ENCODE peak calls at places on chromosomes 16 and 17, in eight cellular contexts. H, D, G, E, V, N, Y and W are unnamed samples.

GRCh38 chr16:17555176-17555575 is 84.4 kb upstream of the XYLT1 start:
- DNase-seq in H (no peak), D (no peak), G (no peak), E (no peak), V (no peak), N (no peak), Y (no peak), W (no peak)

GRCh38 chr17:57862990-57863667 is 13.3 kb upstream of the MRPS23 start:
- DNase-seq in H (no peak), D (no peak), G (no peak), E (no peak), V (no peak), N (no peak), Y (no peak), W (no peak)

GRCh38 chr17:35460354-35460851 is 11.8 kb upstream of the SLFN13 start:
- DNase-seq in H (peak), D (peak), G (peak), E (no peak), V (peak), N (peak), Y (peak), W (no peak)

GRCh38 chr17:59846391-59847165 is 46.2 kb downstream of the TUBD1 start:
- DNase-seq in H (no peak), D (no peak), G (peak), E (peak), V (peak), N (peak), Y (peak), W (no peak)

GRCh38 chr17:29243792-29244191 is 2.9 kb upstream of the CRYBA1 start:
- DNase-seq in H (peak), D (no peak), G (no peak), E (no peak), V (no peak), N (no peak), Y (no peak), W (no peak)

GRCh38 chr17:27241346-27241946 is 52.5 kb upstream of the WSB1 start:
- DNase-seq in H (no peak), D (no peak), G (no peak), E (no peak), V (no peak), N (peak), Y (peak), W (peak)

GRCh38 chr16:69243479-69243878 is 56.5 kb downstream of the SNTB2 start:
- DNase-seq in H (no peak), D (no peak), G (no peak), E (no peak), V (no peak), N (no peak), Y (peak), W (no peak)

GRCh38 chr16:25488435-25488834 is 203.3 kb upstream of the HS3ST4 start:
- DNase-seq in H (no peak), D (no peak), G (no peak), E (no peak), V (no peak), N (no peak), Y (no peak), W (no peak)

GRCh38 chr16:55508941-55509920 is at the start of gene LPCAT2:
- DNase-seq in H (peak), D (peak), G (peak), E (peak), V (peak), N (peak), Y (peak), W (peak)

GRCh38 chr16:55515110-55515509 is 6.2 kb downstream of the LPCAT2 start:
- DNase-seq in H (no peak), D (no peak), G (no peak), E (no peak), V (no peak), N (no peak), Y (no peak), W (no peak)

GRCh38 chr16:55512941-55513340 is 4.1 kb downstream of the LPCAT2 start:
- DNase-seq in H (no peak), D (no peak), G (no peak), E (no peak), V (no peak), N (no peak), Y (no peak), W (no peak)

GRCh38 chr16:55510185-55510805 is 1.4 kb downstream of the LPCAT2 start:
- DNase-seq in H (no peak), D (no peak), G (no peak), E (no peak), V (no peak), N (no peak), Y (no peak), W (no peak)

DNA sequence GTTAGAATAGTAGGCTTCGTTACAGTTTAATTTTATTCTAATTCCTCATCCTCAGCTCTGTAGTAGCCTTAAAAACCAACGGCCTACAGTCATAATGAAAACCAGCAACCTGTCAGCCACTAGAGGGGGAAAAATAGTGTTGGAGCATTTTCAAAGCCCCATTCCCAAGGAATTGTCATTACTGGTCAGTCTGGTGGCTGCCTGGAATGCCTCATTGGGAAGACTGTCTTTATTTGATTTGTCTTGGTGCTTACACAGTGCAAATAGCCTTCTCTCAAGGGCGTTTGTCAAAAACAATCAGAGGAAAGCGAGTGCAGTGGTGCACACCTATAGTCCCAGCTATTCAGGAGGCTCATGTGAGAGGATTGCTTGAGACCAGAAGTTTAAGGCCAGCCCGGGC is 4.7 kb downstream of the LPCAT2 start:
- DNase-seq in H (no peak), D (no peak), G (no peak), E (no peak), V (no peak), N (no peak), Y (no peak), W (no peak)
- TF ChIP-seq CTCF in H (no peak), D (peak), G (no peak), E (no peak), V (no peak), N (peak), Y (no peak), W (no peak)

GRCh38 chr16:54722210-54722676 is 208.4 kb upstream of the IRX5 start:
- DNase-seq in H (no peak), D (no peak), G (no peak), E (no peak), V (no peak), N (no peak), Y (no peak), W (no peak)

GRCh38 chr16:54718376-54718775 is 212.3 kb upstream of the IRX5 start:
- DNase-seq in H (no peak), D (no peak), G (no peak), E (no peak), V (no peak), N (no peak), Y (no peak), W (no peak)

GRCh38 chr16:54715011-54715410 is 215.7 kb upstream of the IRX5 start:
- DNase-seq in H (no peak), D (no peak), G (no peak), E (no peak), V (no peak), N (no peak), Y (no peak), W (no peak)

GRCh38 chr16:54720259-54720658 is 210.4 kb upstream of the IRX5 start:
- DNase-seq in H (no peak), D (no peak), G (no peak), E (no peak), V (no peak), N (no peak), Y (no peak), W (no peak)
- TF ChIP-seq CTCF in H (no peak), D (no peak), G (no peak), E (no peak), V (no peak), N (no peak), Y (no peak), W (no peak)

DNA sequence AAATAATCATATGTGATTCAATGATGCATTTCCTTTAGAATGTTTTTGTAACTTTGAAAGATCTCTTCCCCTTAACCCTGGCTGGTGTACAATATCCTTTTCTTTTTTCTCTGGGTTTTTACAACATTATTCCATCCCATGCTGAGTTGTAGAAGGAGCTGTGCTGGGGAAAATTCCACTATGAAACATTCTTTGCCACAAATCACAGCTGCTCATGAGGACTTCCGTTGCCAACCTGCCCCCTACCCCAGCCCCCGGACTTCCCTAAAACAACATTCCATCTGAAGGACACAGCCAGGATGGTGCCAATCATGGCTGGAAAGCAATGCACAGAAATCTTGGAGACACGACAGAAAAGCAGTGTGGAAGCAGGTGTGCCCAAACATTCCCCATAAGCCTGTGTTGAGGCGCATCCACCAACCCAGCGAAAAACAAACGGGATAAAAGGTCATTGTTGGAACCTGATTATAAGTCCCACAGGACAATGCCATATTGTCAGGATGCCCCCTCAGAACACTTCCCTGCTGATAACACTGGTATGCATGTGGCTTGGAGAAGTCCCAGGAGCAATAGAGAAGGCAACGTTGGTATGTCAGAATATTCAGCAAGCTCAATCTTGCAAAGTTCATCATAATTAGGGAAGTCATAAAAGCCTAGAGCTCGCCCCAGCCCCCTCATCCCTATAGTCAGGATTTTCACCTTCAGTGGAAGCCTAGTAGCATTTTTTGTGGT is 475.0 kb downstream of the HS3ST3B1 start:
- DNase-seq in H (no peak), D (no peak), G (no peak), E (no peak), V (no peak), N (no peak), Y (no peak), W (no peak)
- TF ChIP-seq CTCF in H (no peak), D (no peak), G (no peak), E (no peak), V (no peak), N (no peak), Y (no peak), W (no peak)

DNA sequence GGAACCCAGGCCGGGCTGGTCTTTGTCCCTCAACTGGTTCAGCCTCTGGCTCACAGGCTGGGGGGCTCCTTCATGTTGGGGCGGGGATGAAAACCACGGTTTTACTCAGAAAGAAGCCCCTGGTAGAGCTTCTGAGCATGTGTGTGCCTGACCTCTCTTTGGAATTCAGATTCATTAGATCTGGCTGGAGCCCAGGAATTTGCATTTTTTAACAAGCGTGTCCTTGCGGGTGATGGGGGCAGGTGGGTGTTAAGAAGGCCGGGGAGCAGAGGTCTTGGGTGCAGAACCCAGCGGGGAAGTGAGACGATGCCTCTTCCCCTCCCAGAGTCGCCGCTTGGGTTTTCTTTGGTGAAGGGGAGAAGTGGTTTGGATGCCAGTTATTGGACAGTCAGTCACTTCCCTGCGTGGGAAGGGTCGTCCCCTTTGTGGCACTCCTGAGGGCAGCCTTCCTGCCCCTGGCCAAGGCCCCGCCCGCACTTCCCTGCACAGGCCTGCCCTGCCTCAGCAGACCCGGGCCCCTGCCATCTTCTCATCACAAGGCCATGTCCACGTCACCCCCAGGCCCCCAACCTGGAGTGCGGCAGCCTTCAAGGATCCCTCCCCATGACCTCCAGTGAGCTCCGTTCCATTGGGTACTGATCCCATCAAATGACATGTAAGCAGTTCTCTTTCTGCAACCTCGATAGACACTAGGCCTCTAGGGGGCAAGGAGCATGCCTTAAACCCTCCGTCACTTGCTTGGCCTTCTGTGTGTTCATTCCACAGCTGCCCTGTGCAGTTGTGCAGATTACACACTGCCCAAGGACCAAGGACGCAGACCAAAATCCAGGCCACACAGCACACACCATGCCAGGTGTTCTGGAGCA is 177.7 kb upstream of the CIBAR2 start:
- DNase-seq in H (no peak), D (no peak), G (no peak), E (no peak), V (no peak), N (no peak), Y (no peak), W (no peak)
- TF ChIP-seq CTCF in H (no peak), D (peak), G (no peak), E (no peak), V (no peak), N (no peak), Y (no peak), W (no peak)